ENCODE peak calls at places on chromosomes 2 and 18, in five cellular contexts. J is osteoblast, I is astrocyte, P is DND-41, D is spleen. A is an unnamed sample. For H3K4me1, the result is how much of the 10 kb centered on the place peaks cover.

GRCh38 chr2:2960817-2961216 is 416.8 kb downstream of the EIPR1 start:
- DNase-seq in P (no peak), I (no peak), D (no peak), J (peak), A (no peak)

GRCh38 chr2:73111300-73112025 is 1.3 kb downstream of the RAB11FIP5 start:
- DNase-seq in D (peak), I (peak), P (no peak), J (peak), A (peak)

GRCh38 chr2:63665806-63666205 is 77.0 kb downstream of the MDH1 start:
- DNase-seq in J (peak), I (peak), P (no peak), D (no peak), A (no peak)

GRCh38 chr2:145022671-145023330 is 502.9 kb upstream of the ZEB2 start:
- DNase-seq in J (peak), I (peak), P (no peak), D (no peak), A (no peak)

GRCh38 chr2:233288663-233289062 is 19.0 kb upstream of the SAG start:
- DNase-seq in J (no peak), D (no peak), P (no peak), I (no peak), A (no peak)

GRCh38 chr18:61922435-61922834 is 29.6 kb upstream of the RNF152 start:
- DNase-seq in J (no peak), D (no peak), I (peak), P (no peak), A (no peak)

GRCh38 chr2:17084882-17085281 is 419.2 kb upstream of the CYRIA start:
- DNase-seq in J (no peak), P (no peak), D (no peak), I (peak), A (no peak)

GRCh38 chr2:115412501-115412900 is 970.1 kb downstream of the DPP10 start:
- DNase-seq in J (no peak), I (no peak), D (no peak), P (no peak), A (no peak)

GRCh38 chr2:26448651-26449050 is 29.3 kb downstream of the OTOF start:
- DNase-seq in I (no peak), D (no peak), J (no peak), P (no peak), A (no peak)

GRCh38 chr2:43159797-43160196 is 66.6 kb downstream of the ZFP36L2 start:
- DNase-seq in J (peak), I (no peak), D (no peak), P (no peak), A (no peak)

GRCh38 chr2:64276417-64277095 is 132.3 kb upstream of the PELI1 start:
- DNase-seq in I (peak), P (no peak), J (no peak), D (no peak), A (no peak)

GRCh38 chr2:160087854-160088745 is 25.7 kb upstream of the PLA2R1 start:
- DNase-seq in D (no peak), P (peak), J (no peak), I (no peak), A (no peak)

GRCh38 chr18:80033181-80034067 is 810 bp upstream of the RBFA start:
- DNase-seq in D (no peak), J (no peak), I (peak), P (no peak), A (no peak)

GRCh38 chr2:54240515-54241219 is 15.4 kb downstream of the TSPYL6 start:
- DNase-seq in P (no peak), J (no peak), I (peak), D (no peak), A (no peak)

GRCh38 chr2:10400978-10401951 is 46.9 kb downstream of the ODC1 start:
- DNase-seq in P (no peak), I (no peak), D (peak), J (no peak), A (no peak)

GRCh38 chr2:216495656-216496055 is 3.0 kb upstream of the RPL37A start:
- DNase-seq in J (no peak), I (peak), P (no peak), D (no peak), A (no peak)

GRCh38 chr18:79486356-79487197 is 90.8 kb downstream of the NFATC1 start:
- DNase-seq in P (no peak), J (no peak), I (no peak), D (peak), A (no peak)

GRCh38 chr2:215717627-215718412 is 282.0 kb upstream of the FN1 start:
- DNase-seq in I (no peak), J (no peak), D (no peak), P (no peak), A (no peak)

GRCh38 chr2:51297488-51297887 is 265.6 kb upstream of the NRXN1 start:
- DNase-seq in D (no peak), J (no peak), I (peak), P (no peak), A (no peak)

GRCh38 chr2:158973111-158973510 is 4.7 kb downstream of the TANC1 start:
- DNase-seq in J (no peak), I (no peak), P (no peak), D (no peak), A (no peak)

GRCh38 chr2:158969717-158970521 is 1.5 kb downstream of the TANC1 start:
- DNase-seq in J (peak), I (peak), D (no peak), P (peak), A (no peak)

GRCh38 chr2:158975271-158975921 is 7.0 kb downstream of the TANC1 start:
- DNase-seq in D (no peak), I (peak), P (no peak), J (no peak), A (no peak)

GRCh38 chr2:158970522-158970855 is 2.0 kb downstream of the TANC1 start:
- DNase-seq in P (no peak), I (no peak), D (no peak), J (no peak), A (no peak)

GRCh38 chr2:158973511-158973956 is 5.1 kb downstream of the TANC1 start:
- DNase-seq in P (no peak), I (peak), D (no peak), J (peak), A (no peak)
- H3K27ac ChIP-seq in P (no peak), I (no peak), D (no peak), J (no peak), A (no peak)

DNA sequence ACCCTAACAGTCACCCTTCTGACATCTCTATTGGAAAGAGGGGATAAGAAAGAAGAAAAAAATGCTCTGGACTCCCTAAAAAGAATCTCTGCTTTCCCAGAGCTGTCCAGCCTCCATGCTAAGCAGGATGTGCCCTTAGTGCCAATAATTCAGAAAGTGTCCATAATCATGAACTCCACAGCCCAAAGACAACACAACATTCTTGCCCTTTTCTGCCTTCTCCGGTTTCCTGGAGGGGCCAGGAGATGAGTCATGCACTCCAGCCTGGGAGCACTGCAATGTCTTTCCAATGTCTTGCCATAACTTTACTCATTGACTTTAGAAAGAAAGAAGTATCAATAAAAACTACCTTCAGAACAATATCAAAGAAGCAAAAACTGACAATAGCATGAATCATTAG is 44.0 kb downstream of the KLF7 start:
- DNase-seq in D (no peak), J (peak), P (no peak), I (peak), A (no peak)
- H3K4me1 ChIP-seq in D (under half), J (under half), P (under half), I (under half), A (under half)

DNA sequence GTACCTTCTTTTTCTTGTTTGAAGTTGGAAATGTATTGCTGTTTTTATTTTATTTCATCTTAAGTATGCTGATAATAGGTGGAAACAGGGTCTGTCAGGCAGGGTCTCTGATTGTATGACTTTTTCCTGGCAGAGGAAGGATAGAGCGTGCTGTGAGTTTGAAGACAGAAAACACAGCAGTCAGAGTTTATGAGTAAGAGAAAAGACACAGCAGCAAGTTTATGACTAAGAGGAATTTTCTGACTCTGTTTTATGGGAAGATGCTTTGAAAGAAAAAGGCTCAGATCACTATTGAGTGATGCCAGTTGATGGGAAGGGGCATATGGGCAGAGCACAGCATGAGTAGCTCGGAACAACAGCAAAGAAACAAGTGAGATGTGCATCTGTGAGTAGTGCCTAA is 379.1 kb downstream of the MEIS1 start:
- DNase-seq in I (peak), D (no peak), J (no peak), P (no peak), A (no peak)
- TF ChIP-seq CTCF in I (no peak), D (no peak), J (no peak), P (no peak), A (no peak)

GRCh38 chr18:36381075-36381474 is 83.6 kb downstream of the FHOD3 start:
- DNase-seq in J (peak), P (no peak), I (peak), D (no peak), A (no peak)

GRCh38 chr18:36379426-36379984 is 82.0 kb downstream of the FHOD3 start:
- DNase-seq in J (no peak), D (no peak), I (no peak), P (no peak), A (no peak)

GRCh38 chr18:36380173-36380827 is 82.8 kb downstream of the FHOD3 start:
- DNase-seq in D (no peak), P (no peak), J (no peak), I (no peak), A (no peak)

GRCh38 chr18:36382854-36383253 is 85.3 kb downstream of the FHOD3 start:
- DNase-seq in P (no peak), D (no peak), I (no peak), J (no peak), A (no peak)

GRCh38 chr18:36382151-36382550 is 84.6 kb downstream of the FHOD3 start:
- DNase-seq in P (no peak), D (no peak), J (no peak), I (no peak), A (no peak)
- H3K27ac ChIP-seq in P (no peak), D (no peak), J (no peak), I (no peak), A (no peak)

DNA sequence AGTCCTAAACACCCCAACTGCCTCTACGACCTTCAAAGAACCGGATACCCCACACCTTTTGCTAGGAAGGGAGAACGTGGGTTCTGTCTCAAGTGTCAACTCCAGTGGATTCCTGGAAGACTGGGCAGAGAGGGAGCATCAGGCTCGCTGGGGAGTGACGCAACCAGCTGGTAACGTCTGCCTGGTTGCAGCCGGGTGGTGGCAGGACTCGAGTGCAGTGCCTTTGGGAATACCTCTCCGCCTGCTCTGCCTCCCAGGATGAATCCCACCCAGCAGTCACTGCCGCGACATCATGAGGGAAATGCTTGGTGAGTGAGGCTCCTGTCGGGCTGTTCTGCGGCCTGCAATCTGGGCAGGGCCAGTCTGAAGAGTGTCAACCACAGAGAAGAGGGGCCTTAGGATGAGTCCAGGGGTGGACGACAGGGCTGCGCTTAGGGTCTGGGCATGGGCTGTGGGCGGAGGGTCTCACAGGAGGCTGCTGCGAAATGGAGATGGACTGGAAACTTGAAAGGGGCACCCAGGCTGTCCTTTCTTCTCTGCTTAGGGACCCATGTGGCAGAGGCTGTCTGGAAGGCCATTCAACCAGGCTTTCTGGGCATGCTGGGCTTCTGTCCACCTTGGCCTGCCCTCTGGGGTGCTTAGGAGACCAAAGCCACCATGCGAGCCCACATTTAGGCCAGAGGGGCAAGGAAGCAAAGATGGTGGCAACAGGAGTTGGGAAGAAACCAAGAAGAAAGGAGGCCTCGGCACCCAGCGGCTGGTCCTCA is 12.9 kb downstream of the GPR17 start:
- DNase-seq in D (peak), I (no peak), J (peak), P (no peak), A (no peak)
- H3K4me1 ChIP-seq in D (half or more), I (under half), J (under half), P (under half), A (under half)

GRCh38 chr2:98870516-98871158 is 65.4 kb downstream of the CRACDL start:
- DNase-seq in D (no peak), P (no peak), I (no peak), J (no peak), A (no peak)
- TF ChIP-seq CTCF in D (no peak), P (no peak), I (no peak), J (no peak), A (no peak)

A was measured in CD8-positive, alpha-beta T cell.